ENCODE peak calls at places on chromosomes 4 and X, in six cellular contexts. J, H, U, I, D and K are unnamed samples.

GRCh38 chr4:27062256-27062655 is 201.6 kb downstream of the STIM2 start:
- DNase-seq in U (peak; percentile 18), I (no peak), H (no peak), D (peak; percentile 89), J (no peak), K (no peak)

GRCh38 chrX:30935985-30936384 is 46.9 kb upstream of the TAB3 start:
- DNase-seq in J (peak; percentile 17), I (peak; percentile 5), H (peak; percentile 11), U (peak; percentile 13), D (no peak), K (no peak)

GRCh38 chr4:1082215-1083182 is 30.9 kb downstream of the RNF212 start:
- DNase-seq in H (peak; percentile 73), I (no peak), U (peak; percentile 82), D (no peak), J (peak; percentile 96), K (no peak)

GRCh38 chr4:139988863-139989765 is 164.9 kb downstream of the MAML3 start:
- DNase-seq in D (no peak), I (no peak), H (peak; percentile 98), J (peak; percentile 60), U (peak; percentile 96), K (no peak)

GRCh38 chr4:152479428-152480026 is 56.4 kb downstream of the FBXW7 start:
- DNase-seq in U (peak; percentile 66), H (peak; percentile 83), I (no peak), J (no peak), D (no peak), K (no peak)

GRCh38 chrX:22748093-22748999 is 251.4 kb upstream of the DDX53 start:
- DNase-seq in J (peak; percentile 46), H (peak; percentile 19), U (peak; percentile 50), I (peak; percentile 61), D (no peak), K (no peak)

GRCh38 chr4:87848622-87849351 is 16.0 kb downstream of the MEPE start:
- DNase-seq in I (peak; percentile 39), H (peak; percentile 59), U (peak; percentile 73), J (peak; percentile 81), D (no peak), K (no peak)

GRCh38 chr4:92304636-92305035 is 870 bp downstream of the GRID2 start:
- DNase-seq in U (no peak), H (no peak), D (no peak), J (no peak), I (peak; percentile 10), K (no peak)

GRCh38 chrX:72712094-72712755 is 1.9 kb downstream of the PHKA1 start:
- DNase-seq in J (peak; percentile 53), I (no peak), U (peak; percentile 43), H (peak; percentile 30), D (no peak), K (no peak)

GRCh38 chr4:33914386-33914785 is 2329.9 kb downstream of the ARAP2 start:
- DNase-seq in U (peak; percentile 3), D (no peak), I (no peak), H (no peak), J (no peak), K (no peak)

GRCh38 chr4:15164571-15164970 is 162.3 kb downstream of the CPEB2 start:
- DNase-seq in U (peak; percentile 73), D (no peak), I (no peak), J (no peak), H (no peak), K (no peak)

GRCh38 chr4:47729086-47729763 is 108.6 kb downstream of the CORIN start:
- DNase-seq in J (no peak), I (no peak), D (no peak), H (no peak), U (no peak), K (no peak)

GRCh38 chr4:1336079-1336478 is 10.9 kb upstream of the UVSSA start:
- DNase-seq in D (no peak), I (no peak), J (peak; percentile 79), H (peak; percentile 20), U (peak; percentile 78), K (no peak)

GRCh38 chrX:131633285-131633917 is 89.5 kb downstream of the OR13H1 start:
- DNase-seq in D (no peak), J (peak; percentile 57), U (peak; percentile 60), I (peak; percentile 71), H (peak; percentile 27), K (no peak)

GRCh38 chr4:88591787-88592599 is at the start of gene HERC3:
- DNase-seq in D (peak; percentile 97), J (peak; percentile 93), H (peak; percentile 85), I (peak; percentile 81), U (peak; percentile 76), K (peak; percentile 68)

GRCh38 chrX:151488677-151489076 is 74.8 kb upstream of the PASD1 start:
- DNase-seq in I (no peak), D (no peak), H (no peak), J (peak; percentile 72), U (no peak), K (no peak)

GRCh38 chrX:74835566-74835965 is 89.7 kb downstream of the NEXMIF start:
- DNase-seq in J (peak; percentile 7), D (no peak), H (no peak), I (no peak), U (no peak), K (no peak)

GRCh38 chrX:149916745-149917392 is 12.5 kb upstream of the HSFX4 start:
- DNase-seq in H (no peak), J (no peak), U (no peak), I (no peak), D (no peak), K (no peak)

GRCh38 chr4:8819421-8820177 is 52.0 kb downstream of the HMX1 start:
- DNase-seq in H (no peak), U (no peak), I (no peak), J (no peak), D (peak; percentile 84), K (peak; percentile 63)

GRCh38 chr4:97645437-97645836 is 497.8 kb downstream of the STPG2 start:
- DNase-seq in D (no peak), J (no peak), U (no peak), I (no peak), H (no peak), K (no peak)

GRCh38 chr4:3814026-3814570 is 47.9 kb downstream of the ADRA2C start:
- DNase-seq in I (no peak), D (no peak), H (no peak), J (no peak), U (no peak), K (peak; percentile 58)

GRCh38 chr4:8586671-8587468 is 5.7 kb upstream of the CPZ start:
- DNase-seq in D (no peak), I (no peak), U (no peak), H (no peak), J (no peak), K (no peak)

GRCh38 chrX:154720067-154720466 is 30.8 kb downstream of the GAB3 start:
- DNase-seq in H (no peak), I (no peak), U (no peak), D (no peak), J (no peak), K (no peak)

GRCh38 chr4:151324449-151325319 is 721 bp downstream of the SH3D19 start:
- DNase-seq in I (peak; percentile 45), D (peak; percentile 88), J (no peak), U (peak; percentile 77), H (peak; percentile 75), K (no peak)

GRCh38 chr4:90000995-90001394 is 106.3 kb downstream of the MMRN1 start:
- DNase-seq in D (no peak), H (no peak), I (no peak), U (no peak), J (no peak), K (no peak)

DNA sequence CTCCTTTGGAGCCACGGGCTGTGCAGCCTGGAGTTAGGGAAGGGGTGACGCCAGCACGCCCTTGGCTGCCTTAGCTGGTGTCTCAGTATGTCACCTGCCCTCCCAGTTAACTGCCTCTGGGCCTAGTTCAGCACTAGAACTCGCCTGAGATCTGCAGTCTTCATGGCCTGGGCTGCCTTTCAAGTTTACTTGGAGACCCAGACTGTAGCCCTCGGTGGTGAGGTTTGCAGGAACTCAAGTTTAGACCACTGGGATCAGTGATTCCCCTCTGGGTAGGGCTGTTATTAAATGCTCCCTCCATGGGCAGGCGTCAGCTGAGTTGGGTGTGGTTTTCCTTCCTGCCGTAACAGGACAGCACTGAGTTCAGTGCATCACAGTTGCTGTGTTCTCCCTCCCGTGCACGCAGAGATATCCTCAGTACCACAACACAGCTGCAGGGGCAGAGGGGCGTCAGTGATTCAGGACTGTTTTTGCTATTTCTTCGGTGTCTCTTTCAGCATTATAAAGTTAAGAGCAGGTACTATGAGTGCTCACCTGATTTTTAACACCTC is 30.5 kb downstream of the PLAC8 start:
- DNase-seq in J (peak; percentile 43), H (no peak), I (no peak), U (no peak), D (no peak), K (no peak)
- TF ChIP-seq CTCF in J (no peak), H (no peak), I (no peak), U (no peak), D (no peak), K (no peak)

GRCh38 chr4:75495489-75495888 is 18.7 kb downstream of the RCHY1 start:
- DNase-seq in D (no peak), U (no peak), I (no peak), J (no peak), H (no peak), K (no peak)

GRCh38 chr4:75494563-75494962 is 19.6 kb downstream of the RCHY1 start:
- DNase-seq in J (peak; percentile 49), U (peak; percentile 91), D (no peak), H (peak; percentile 66), I (no peak), K (no peak)

GRCh38 chr4:75484195-75484594 is 30.0 kb downstream of the RCHY1 start:
- DNase-seq in I (no peak), H (no peak), D (no peak), J (no peak), U (no peak), K (no peak)

GRCh38 chr4:75490155-75490554 is 24.0 kb downstream of the RCHY1 start:
- DNase-seq in U (peak; percentile 56), D (no peak), I (no peak), H (peak; percentile 18), J (peak; percentile 16), K (no peak)
- TF ChIP-seq CTCF in U (peak; percentile 31), D (peak; percentile 28), I (peak; percentile 56), H (peak; percentile 34), J (no peak), K (peak; percentile 80)

GRCh38 chr4:124943938-124944337 is 231.4 kb upstream of the ANKRD50 start:
- DNase-seq in J (peak; percentile 15), H (no peak), I (no peak), D (no peak), U (no peak), K (no peak)
- TF ChIP-seq CTCF in J (peak; percentile 25), H (no peak), I (no peak), D (no peak), U (no peak), K (no peak)

GRCh38 chrX:135741192-135741715 is 26.7 kb downstream of the CT45A3 start:
- DNase-seq in U (no peak), J (no peak), H (no peak), I (no peak), D (no peak), K (peak; percentile 62)

GRCh38 chrX:135737361-135738071 is 24.1 kb downstream of the CT45A1 start:
- DNase-seq in D (no peak), J (peak; percentile 37), I (no peak), H (no peak), U (peak; percentile 3), K (no peak)

DNA sequence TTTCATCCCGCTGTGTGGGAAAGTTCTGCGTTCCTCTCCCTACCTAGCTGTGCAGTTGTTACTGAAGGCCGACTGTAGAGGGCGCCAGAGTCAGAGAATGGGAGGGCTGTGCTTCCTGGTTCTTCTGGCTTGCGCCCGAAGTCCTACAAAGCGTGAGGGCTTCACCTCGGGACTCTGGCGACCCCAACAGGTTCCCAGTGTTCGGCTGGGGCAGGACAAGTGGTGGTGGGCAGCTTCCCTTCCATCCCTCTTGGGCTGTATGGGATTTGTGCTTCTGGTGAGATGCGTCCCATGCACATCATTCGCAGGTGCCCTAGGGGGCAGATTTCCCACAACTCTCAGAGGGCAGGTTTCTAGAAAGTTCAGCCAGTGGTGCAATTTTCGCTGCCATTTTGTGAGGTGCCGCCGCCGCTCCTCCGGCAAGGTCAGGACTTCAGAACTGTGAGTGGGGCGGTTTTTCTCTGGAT is 27.3 kb downstream of the CT45A3 start:
- DNase-seq in I (peak; percentile 3), U (no peak), H (no peak), D (no peak), J (peak; percentile 62), K (peak; percentile 68)
- TF ChIP-seq CTCF in I (peak; percentile 31), U (peak; percentile 28), H (peak; percentile 30), D (no peak), J (peak; percentile 51), K (peak; percentile 74)